ENCODE peak calls at places on chromosomes 16 and 17, in six cellular contexts. T is SK-N-SH, F is neural progenitor cell, U is cardiac muscle cell, N is adipocyte, X is GM06990. J is an unnamed sample. For H3K36me3, the result is how much of the 10 kb centered on the place peaks cover.

GRCh38 chr17:31112001-31112661 is 17.4 kb downstream of the NF1 start:
- DNase-seq in T (no peak), U (no peak), F (no peak), X (no peak), N (no peak), J (no peak)

GRCh38 chr17:76405967-76406647 is 21.7 kb downstream of the SPHK1 start:
- DNase-seq in N (no peak), X (no peak), F (no peak), U (no peak), T (peak), J (no peak)

GRCh38 chr17:44432254-44433157 is 43.1 kb upstream of the ITGA2B start:
- DNase-seq in N (no peak), T (no peak), X (no peak), F (no peak), U (no peak), J (no peak)

GRCh38 chr17:386145-386876 is 33.7 kb upstream of the RPH3AL start:
- DNase-seq in U (peak), T (peak), F (peak), X (peak), N (peak), J (peak)

GRCh38 chr17:50950002-50950877 is 84.1 kb upstream of the TOB1 start:
- DNase-seq in X (peak), N (peak), U (peak), T (peak), F (peak), J (peak)

GRCh38 chr17:48181653-48182052 is 74.1 kb downstream of the SNX11 start:
- DNase-seq in N (no peak), F (peak), T (no peak), X (no peak), U (peak), J (no peak)

GRCh38 chr17:10171057-10171456 is 27.3 kb downstream of the GAS7 start:
- DNase-seq in X (no peak), T (no peak), F (no peak), N (no peak), U (peak), J (no peak)

GRCh38 chr17:44247346-44248219 is 20.4 kb downstream of the SLC4A1 start:
- DNase-seq in F (no peak), X (no peak), N (no peak), T (peak), U (no peak), J (no peak)

GRCh38 chr17:78397681-78398101 is 19.2 kb downstream of the PGS1 start:
- DNase-seq in U (peak), X (no peak), T (no peak), F (no peak), N (peak), J (no peak)

GRCh38 chr16:79767597-79768280 is 167.2 kb upstream of the MAF start:
- DNase-seq in U (peak), X (no peak), N (peak), F (peak), T (no peak), J (no peak)

GRCh38 chr16:55242667-55243066 is 81.3 kb upstream of the IRX6 start:
- DNase-seq in U (no peak), T (no peak), X (no peak), N (no peak), F (peak), J (no peak)

GRCh38 chr17:82805823-82806222 is 34.0 kb downstream of the ZNF750 start:
- DNase-seq in N (no peak), F (no peak), U (no peak), X (no peak), T (no peak), J (no peak)

GRCh38 chr16:30567991-30568638 is 3.4 kb downstream of the ZNF688 start:
- DNase-seq in X (no peak), T (no peak), N (peak), U (peak), F (no peak), J (peak)

DNA sequence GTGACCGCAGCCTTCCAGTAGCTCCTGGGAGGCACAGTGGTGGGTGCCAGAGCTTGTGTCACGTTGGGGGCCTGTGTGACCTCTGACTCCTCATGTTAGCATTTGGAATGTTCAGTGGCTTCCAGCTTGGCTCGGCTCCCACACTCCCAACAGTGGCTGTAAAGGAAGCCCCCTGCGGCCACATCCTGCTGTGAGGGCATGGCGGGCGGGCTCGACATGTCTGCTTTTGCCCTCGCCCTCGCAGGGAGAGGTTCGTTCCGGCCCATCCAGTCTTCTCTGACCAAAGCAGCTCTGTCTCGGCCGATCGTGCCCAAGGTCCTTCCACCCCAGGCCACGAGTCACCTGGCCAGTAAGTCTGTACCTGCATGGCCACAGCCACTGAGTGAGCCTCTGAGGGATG is 12.2 kb upstream of the JPT2 start:
- DNase-seq in U (no peak), X (no peak), F (no peak), N (no peak), T (no peak), J (no peak)
- H3K36me3 ChIP-seq in U (half or more), X (under half), F (under half), N (half or more), T (half or more), J (half or more)

GRCh38 chr17:61234102-61234750 is 165.4 kb upstream of the TBX2 start:
- DNase-seq in T (no peak), U (no peak), N (no peak), F (peak), X (no peak), J (no peak)

GRCh38 chr17:61235001-61235820 is 164.4 kb upstream of the TBX2 start:
- DNase-seq in N (peak), T (no peak), F (no peak), X (no peak), U (no peak), J (no peak)

GRCh38 chr17:61230972-61231820 is 168.4 kb upstream of the TBX2 start:
- DNase-seq in N (no peak), F (no peak), T (no peak), X (no peak), U (no peak), J (no peak)

GRCh38 chr17:61230461-61230860 is 169.2 kb upstream of the TBX2 start:
- DNase-seq in X (no peak), F (no peak), T (no peak), U (no peak), N (no peak), J (no peak)

GRCh38 chr17:61232871-61233270 is 166.8 kb upstream of the TBX2 start:
- DNase-seq in N (peak), F (no peak), T (no peak), U (no peak), X (no peak), J (no peak)
- H3K4me3 ChIP-seq in N (no peak), F (no peak), T (no peak), U (no peak), X (no peak), J (no peak)

DNA sequence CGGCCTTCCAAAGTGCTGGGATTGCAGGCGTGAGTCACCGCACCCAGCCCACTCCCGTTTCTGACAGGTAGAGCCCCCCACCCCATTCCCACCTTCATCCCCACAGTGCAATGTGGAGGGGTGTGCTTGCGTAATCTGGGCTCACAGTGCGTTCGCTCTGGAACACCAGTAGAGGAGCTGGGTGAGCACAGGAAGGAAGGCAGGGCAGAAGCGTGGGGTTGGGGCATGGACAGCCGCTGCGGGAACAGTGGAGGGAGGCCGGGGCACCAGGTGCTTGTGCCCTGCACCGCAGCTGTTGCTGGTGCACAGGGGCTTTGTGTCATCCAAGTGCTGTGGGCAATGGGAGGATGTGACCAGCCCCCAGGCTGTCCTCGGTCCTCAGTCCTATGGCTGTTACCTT is 24.7 kb downstream of the KDM8 start:
- DNase-seq in N (no peak), U (no peak), T (no peak), F (no peak), X (no peak), J (no peak)
- H3K36me3 ChIP-seq in N (under half), U (under half), T (under half), F (under half), X (under half), J (under half)

GRCh38 chr17:81012574-81013447 is 21.2 kb downstream of the CHMP6 start:
- DNase-seq in T (no peak), U (no peak), X (no peak), F (no peak), N (no peak), J (no peak)

GRCh38 chr17:81009124-81009523 is 17.5 kb downstream of the CHMP6 start:
- DNase-seq in F (no peak), T (no peak), X (no peak), U (no peak), N (no peak), J (no peak)

GRCh38 chr17:81013642-81014041 is 21.3 kb upstream of the BAIAP2 start:
- DNase-seq in N (no peak), U (no peak), T (no peak), X (no peak), F (no peak), J (no peak)

GRCh38 chr17:81010935-81011334 is 19.3 kb downstream of the CHMP6 start:
- DNase-seq in U (no peak), T (no peak), X (no peak), F (no peak), N (no peak), J (no peak)

DNA sequence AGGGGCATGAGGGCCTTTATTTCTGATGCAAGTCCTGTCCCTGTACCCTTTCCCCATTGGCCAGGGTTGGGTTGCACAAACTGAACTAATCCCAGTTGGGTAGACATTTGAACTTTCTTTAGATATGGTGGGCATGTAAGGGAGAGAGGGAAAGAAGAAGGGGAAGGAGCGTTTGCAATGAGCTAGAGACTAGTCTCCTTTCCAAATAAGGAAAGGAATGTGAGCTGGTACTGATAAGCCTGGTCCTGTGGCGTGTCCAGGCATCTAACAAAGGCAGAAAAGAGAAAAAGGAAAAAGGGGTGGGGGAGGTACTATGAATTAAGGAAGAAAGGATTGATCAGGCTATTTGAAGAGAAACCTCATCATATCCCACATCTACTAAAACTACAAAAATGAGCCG is 20.3 kb downstream of the CHMP6 start:
- DNase-seq in T (no peak), F (no peak), U (peak), X (no peak), N (no peak), J (no peak)
- H3K4me3 ChIP-seq in T (no peak), F (no peak), U (no peak), X (no peak), N (no peak), J (no peak)

J was measured in naive thymus-derived CD4-positive, alpha-beta T cell.